ENCODE peak calls at places on chromosome 22, in seven cellular contexts. D is Peyer's patch, I is gastrocnemius medialis, R is body of pancreas, E is mucosa of descending colon, U is endothelial cell of umbilical vein, L is astrocyte of the spinal cord. Y is an unnamed sample.

GRCh38 chr22:44277404-44278135 is 35.2 kb downstream of the SHISAL1 start:
- DNase-seq in D (no peak), I (no peak), R (no peak), E (no peak), U (no peak), L (no peak), Y (no peak)

GRCh38 chr22:40703174-40703573 is 23.9 kb downstream of the MCHR1 start:
- DNase-seq in D (no peak), I (no peak), R (no peak), E (no peak), U (no peak), L (no peak), Y (no peak)

GRCh38 chr22:38353142-38353629 is 36.0 kb upstream of the CSNK1E start:
- DNase-seq in D (peak), I (peak), R (peak), E (peak), U (peak), L (peak), Y (peak)

GRCh38 chr22:17472886-17473285 is 90.4 kb upstream of the SLC25A18 start:
- DNase-seq in D (no peak), I (no peak), R (no peak), E (no peak), U (no peak), L (no peak), Y (no peak)

GRCh38 chr22:38781033-38781432 is 12.9 kb downstream of the DNAL4 start:
- DNase-seq in D (no peak), I (no peak), R (peak), E (no peak), U (no peak), L (no peak), Y (no peak)

GRCh38 chr22:39622881-39623367 is 52.4 kb downstream of the CACNA1I start:
- DNase-seq in D (peak), I (peak), R (peak), E (peak), U (peak), L (no peak), Y (peak)

GRCh38 chr22:32512267-32512982 is 37.8 kb downstream of the FBXO7 start:
- DNase-seq in D (no peak), I (no peak), R (no peak), E (no peak), U (no peak), L (no peak), Y (no peak)

GRCh38 chr22:24495365-24495675 is 188 bp downstream of the UPB1 start:
- DNase-seq in D (no peak), I (no peak), R (no peak), E (no peak), U (no peak), L (no peak), Y (no peak)

GRCh38 chr22:37199839-37200161 is 11.8 kb upstream of the C1QTNF6 start:
- DNase-seq in D (no peak), I (no peak), R (peak), E (no peak), U (no peak), L (no peak), Y (no peak)

GRCh38 chr22:40237241-40237640 is 59.5 kb downstream of the TNRC6B start:
- DNase-seq in D (no peak), I (no peak), R (no peak), E (no peak), U (no peak), L (no peak), Y (no peak)

GRCh38 chr22:17939579-17939978 is 84.8 kb downstream of the MICAL3 start:
- DNase-seq in D (no peak), I (no peak), R (no peak), E (no peak), U (no peak), L (no peak), Y (no peak)

GRCh38 chr22:30305906-30306628 is 16.8 kb upstream of the CASTOR1 start:
- DNase-seq in D (no peak), I (no peak), R (no peak), E (no peak), U (no peak), L (no peak), Y (no peak)

GRCh38 chr22:40363059-40363458 is 7.3 kb upstream of the SGSM3 start:
- DNase-seq in D (no peak), I (no peak), R (no peak), E (no peak), U (no peak), L (peak), Y (no peak)

DNA sequence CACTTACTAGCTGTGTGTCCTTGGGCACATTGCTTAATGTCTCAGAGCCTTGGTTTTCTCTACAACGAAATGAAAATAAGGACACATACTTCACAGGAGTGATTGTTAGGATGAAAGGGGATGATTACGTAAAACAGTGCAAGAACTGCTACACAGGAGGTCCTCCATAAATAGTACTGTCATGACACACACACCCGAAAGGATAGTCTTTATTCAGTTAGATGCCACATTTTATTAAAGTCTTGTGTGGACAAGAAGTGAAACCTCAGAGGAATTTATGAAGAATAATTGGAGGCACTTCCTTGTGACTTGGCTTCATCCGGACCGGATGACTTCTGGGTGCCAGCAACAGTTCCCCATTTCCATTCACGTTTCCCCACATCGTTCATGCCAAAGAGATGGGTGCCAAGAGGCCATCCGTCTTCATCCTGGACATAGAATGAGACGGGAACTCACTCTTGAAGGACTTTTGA is 67.4 kb upstream of the ATXN10 start:
- DNase-seq in D (no peak), I (no peak), R (no peak), E (no peak), U (no peak), L (peak), Y (no peak)
- H3K4me3 ChIP-seq in D (no peak), I (no peak), R (no peak), E (no peak), U (no peak), L (no peak), Y (no peak)

GRCh38 chr22:50469377-50470305 is 5.2 kb downstream of the SBF1 start:
- DNase-seq in D (peak), I (no peak), R (peak), E (peak), U (no peak), L (peak), Y (peak)
- H3K4me3 ChIP-seq in D (peak), I (no peak), R (no peak), E (no peak), U (no peak), L (no peak), Y (peak)

DNA sequence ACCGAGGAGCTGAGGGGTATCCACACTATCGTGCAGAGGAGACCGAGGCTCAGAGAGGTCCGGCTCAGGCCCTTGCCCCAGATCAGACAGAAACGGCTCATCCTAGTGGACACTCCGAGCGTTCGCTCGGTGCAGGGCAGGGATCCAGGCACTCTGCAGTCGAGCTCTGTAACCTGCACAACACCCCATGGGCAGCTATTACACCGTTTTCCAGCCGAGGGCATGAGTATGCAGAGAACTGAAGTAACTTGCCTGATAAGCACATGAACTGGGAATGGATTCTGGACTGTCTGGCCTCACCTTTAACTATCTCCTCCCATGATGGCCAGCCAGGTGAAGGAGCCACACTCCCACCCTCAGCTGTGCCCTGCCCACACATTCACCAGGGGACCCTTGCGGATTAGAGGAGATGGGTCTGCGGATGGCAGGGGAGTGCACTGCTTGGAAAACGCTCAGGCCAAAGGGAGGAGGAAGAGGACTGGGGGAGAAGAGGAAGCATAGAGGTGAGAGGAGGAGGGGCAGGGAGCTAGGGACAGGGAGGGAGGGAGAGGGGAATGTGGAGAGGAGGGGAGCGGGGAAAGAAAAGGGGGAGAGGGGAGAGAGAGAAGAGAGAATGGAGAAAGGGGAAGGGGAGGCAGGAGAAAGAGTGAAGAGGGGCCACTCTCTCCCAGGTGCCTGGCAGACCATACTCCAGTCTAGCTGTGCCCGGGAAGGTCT is 33.0 kb upstream of the TCF20 start:
- DNase-seq in D (no peak), I (no peak), R (no peak), E (no peak), U (no peak), L (no peak), Y (no peak)
- H3K4me3 ChIP-seq in D (no peak), I (no peak), R (no peak), E (no peak), U (no peak), L (no peak), Y (no peak)

GRCh38 chr22:19762315-19763140 is 1.9 kb downstream of the TBX1 start:
- DNase-seq in D (no peak), I (no peak), R (no peak), E (no peak), U (peak), L (no peak), Y (no peak)
- H3K4me3 ChIP-seq in D (no peak), I (peak), R (no peak), E (no peak), U (peak), L (no peak), Y (no peak)

DNA sequence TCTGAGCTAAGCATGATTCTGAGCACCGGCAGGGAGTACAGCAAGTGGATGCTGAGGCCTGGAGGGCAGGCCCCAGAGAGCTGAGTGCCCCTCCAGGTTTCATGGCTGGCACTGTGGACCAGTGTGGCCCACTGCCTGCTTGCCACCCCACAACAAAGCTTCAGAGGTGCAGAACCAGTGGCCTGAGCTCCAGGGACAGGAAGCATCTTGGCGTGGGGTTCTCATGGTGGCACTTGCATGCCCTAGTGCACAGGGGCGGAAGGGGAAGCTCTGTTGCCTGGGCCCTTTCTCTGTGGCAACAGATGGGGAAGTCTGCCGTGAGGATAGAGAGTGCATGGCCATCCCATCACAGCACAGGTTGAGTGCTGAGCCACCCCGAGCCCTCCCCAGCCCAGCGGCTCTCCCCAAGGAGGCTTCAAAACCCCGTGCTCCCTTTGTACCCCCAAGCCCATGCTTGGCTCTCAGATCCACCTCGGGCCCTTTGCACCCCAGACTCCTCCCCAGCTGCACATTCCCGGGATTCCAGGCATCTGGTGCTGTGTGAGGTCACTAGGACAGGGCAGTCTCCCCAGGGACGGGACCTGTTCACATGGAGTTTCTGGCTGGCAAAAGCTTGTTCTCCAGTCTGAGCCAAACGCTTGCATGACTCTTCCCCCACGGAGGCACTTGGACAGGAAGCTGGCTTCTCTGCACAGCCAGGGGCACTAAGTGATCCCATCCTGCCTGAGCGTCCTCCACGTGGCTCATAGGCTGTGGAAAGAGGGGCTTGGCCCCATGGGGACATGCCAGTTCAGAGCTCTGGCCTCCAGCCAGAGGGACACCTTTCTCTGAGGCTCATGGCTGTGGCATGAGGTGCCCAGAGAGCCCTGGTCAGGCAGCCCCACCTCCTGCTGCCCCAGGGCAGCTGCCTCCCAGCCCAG is 4.2 kb downstream of the SLC25A1 start:
- DNase-seq in D (peak), I (no peak), R (peak), E (no peak), U (no peak), L (peak), Y (peak)
- H3K4me3 ChIP-seq in D (no peak), I (no peak), R (no peak), E (no peak), U (no peak), L (no peak), Y (no peak)

GRCh38 chr22:29205260-29205597 is 467 bp upstream of the EMID1 start:
- DNase-seq in D (no peak), I (no peak), R (peak), E (no peak), U (no peak), L (no peak), Y (no peak)
- H3K4me3 ChIP-seq in D (peak), I (no peak), R (no peak), E (no peak), U (no peak), L (peak), Y (peak)

DNA sequence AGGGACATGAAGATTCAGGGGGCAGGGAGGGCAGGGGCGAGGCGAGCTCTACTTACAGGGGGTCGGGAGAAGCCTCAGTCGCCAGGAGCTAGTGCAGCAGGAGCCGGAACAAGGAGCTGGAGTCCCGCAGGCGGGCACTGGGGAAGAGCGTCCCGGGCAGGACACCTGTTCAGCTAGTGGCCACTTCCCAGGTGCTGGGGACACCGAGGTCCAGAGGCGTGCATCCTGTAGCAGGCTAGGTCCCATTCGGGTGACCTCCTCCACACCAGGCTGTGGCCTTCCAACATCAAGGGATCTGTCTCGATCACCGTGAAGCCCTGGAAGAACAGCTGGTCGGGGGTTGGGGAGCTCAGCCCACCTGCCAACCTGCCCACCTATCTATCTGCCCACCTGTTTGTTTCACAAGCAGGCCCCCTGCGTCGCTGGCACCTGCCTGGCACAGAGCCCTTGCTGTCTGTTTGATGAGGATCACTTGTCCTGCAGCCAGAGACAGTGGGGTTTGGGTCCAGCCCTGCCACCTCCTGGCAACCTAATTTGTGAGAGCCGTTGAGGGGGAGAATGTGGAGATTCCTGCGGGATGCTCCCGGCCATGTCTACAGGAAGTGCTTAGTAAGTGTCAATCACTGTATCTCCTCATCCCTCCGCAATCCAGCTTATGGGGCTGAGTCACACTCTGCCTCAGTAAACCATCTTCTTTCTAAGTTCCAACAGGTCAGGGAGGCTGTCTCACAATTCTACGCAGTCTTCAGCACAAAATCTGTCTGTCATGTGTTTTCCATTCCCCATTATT is 940.9 kb downstream of the BRD1 start:
- DNase-seq in D (no peak), I (no peak), R (no peak), E (no peak), U (no peak), L (no peak), Y (no peak)
- H3K4me3 ChIP-seq in D (no peak), I (no peak), R (no peak), E (no peak), U (no peak), L (no peak), Y (no peak)